ENCODE peak calls at places on chromosomes 6 and 20, in six cellular contexts. X is H1, D is HCT116, W is K562, H is HepG2, Y is GM12878. J is an unnamed sample.

GRCh38 chr6:103273048-103273447 is 1586.7 kb downstream of the HACE1 start:
- DNase-seq in D (peak), H (peak), Y (no peak), X (no peak), W (no peak), J (no peak)

GRCh38 chr6:94510877-94511276 is 1066.5 kb upstream of the MANEA start:
- DNase-seq in D (no peak), Y (no peak), H (no peak), W (no peak), X (no peak), J (no peak)

GRCh38 chr6:135497412-135498177 is at the start of gene AHI1:
- DNase-seq in H (peak), X (peak), D (peak), W (peak), Y (peak), J (peak)

GRCh38 chr6:34459899-34460593 is 5.8 kb upstream of the PACSIN1 start:
- DNase-seq in W (peak), D (peak), Y (peak), H (peak), X (peak), J (no peak)

GRCh38 chr6:161233986-161234620 is 39.8 kb downstream of the AGPAT4 start:
- DNase-seq in Y (no peak), W (no peak), X (peak), H (no peak), D (peak), J (no peak)

GRCh38 chr20:17620371-17621228 is 50.7 kb downstream of the DSTN start:
- DNase-seq in Y (no peak), H (no peak), X (no peak), W (no peak), D (no peak), J (no peak)

GRCh38 chr6:45655630-45656422 is 278.1 kb upstream of the SUPT3H start:
- DNase-seq in X (no peak), Y (no peak), W (no peak), H (no peak), D (peak), J (no peak)

GRCh38 chr20:38296433-38296832 is 7.5 kb upstream of the BPI start:
- DNase-seq in W (no peak), H (no peak), Y (no peak), D (no peak), X (no peak), J (no peak)

GRCh38 chr6:104411302-104411701 is 448.4 kb downstream of the HACE1 start:
- DNase-seq in H (no peak), W (no peak), Y (no peak), X (no peak), D (no peak), J (no peak)

GRCh38 chr6:148529010-148529409 is 186.4 kb downstream of the SASH1 start:
- DNase-seq in Y (no peak), X (no peak), D (no peak), W (no peak), H (no peak), J (no peak)

GRCh38 chr20:24773751-24774201 is 175.3 kb upstream of the CST7 start:
- DNase-seq in H (no peak), Y (peak), W (no peak), D (no peak), X (no peak), J (no peak)

GRCh38 chr6:10202111-10202510 is 212.8 kb downstream of the TFAP2A start:
- DNase-seq in Y (no peak), X (no peak), W (no peak), H (no peak), D (no peak), J (no peak)

GRCh38 chr6:7261030-7261841 is 51.8 kb downstream of the SSR1 start:
- DNase-seq in Y (no peak), H (peak), D (peak), X (peak), W (peak), J (peak)

GRCh38 chr6:95233879-95234278 is 343.5 kb upstream of the MANEA start:
- DNase-seq in X (no peak), H (no peak), W (no peak), D (no peak), Y (no peak), J (no peak)

GRCh38 chr20:61759286-61760065 is 306.2 kb downstream of the TAF4 start:
- DNase-seq in X (no peak), H (no peak), W (no peak), Y (no peak), D (no peak), J (no peak)

GRCh38 chr20:14937846-14938245 is 600.4 kb upstream of the FLRT3 start:
- DNase-seq in Y (no peak), W (no peak), D (no peak), H (no peak), X (no peak), J (no peak)

GRCh38 chr6:27472182-27472616 is 706 bp downstream of the ZNF184 start:
- DNase-seq in Y (peak), X (no peak), D (peak), W (peak), H (peak), J (no peak)

GRCh38 chr6:133542056-133542821 is 301.1 kb downstream of the EYA4 start:
- DNase-seq in X (no peak), Y (no peak), D (no peak), H (no peak), W (no peak), J (no peak)

GRCh38 chr6:169424821-169425240 is 171.2 kb upstream of the THBS2 start:
- DNase-seq in Y (no peak), D (no peak), H (no peak), W (no peak), X (no peak), J (no peak)

GRCh38 chr20:35942243-35942642 is 12.1 kb downstream of the SCAND1 start:
- DNase-seq in X (no peak), H (no peak), Y (no peak), D (no peak), W (no peak), J (no peak)

GRCh38 chr6:121881974-121882667 is 446.7 kb downstream of the GJA1 start:
- DNase-seq in X (no peak), Y (no peak), D (no peak), W (no peak), H (no peak), J (no peak)

GRCh38 chr20:5626603-5627002 is 123.6 kb upstream of the SHLD1 start:
- DNase-seq in H (no peak), W (no peak), X (no peak), Y (no peak), D (no peak), J (no peak)

GRCh38 chr6:159701413-159701999 is 8.5 kb upstream of the SOD2 start:
- DNase-seq in H (peak), X (no peak), Y (no peak), D (no peak), W (no peak), J (no peak)

GRCh38 chr20:38728911-38729642 is 4.8 kb downstream of the SLC32A1 start:
- DNase-seq in X (peak), W (no peak), Y (no peak), H (no peak), D (no peak), J (no peak)

GRCh38 chr6:27290065-27290849 is 21.8 kb downstream of the POM121L2 start:
- DNase-seq in D (no peak), Y (peak), X (peak), H (peak), W (peak), J (no peak)

GRCh38 chr6:50285735-50286134 is 236.0 kb upstream of the DEFB112 start:
- DNase-seq in D (no peak), W (no peak), H (no peak), X (no peak), Y (no peak), J (no peak)

GRCh38 chr6:85537055-85537494 is 56.6 kb downstream of the SNX14 start:
- DNase-seq in D (no peak), H (no peak), Y (no peak), W (no peak), X (no peak), J (no peak)

GRCh38 chr6:3782876-3783832 is 31.6 kb upstream of the PXDC1 start:
- DNase-seq in X (no peak), D (no peak), Y (no peak), W (no peak), H (no peak), J (no peak)

GRCh38 chr6:41824571-41825569 is 37.4 kb downstream of the TOMM6 start:
- DNase-seq in X (no peak), H (no peak), W (no peak), D (no peak), Y (no peak), J (no peak)
- TF ChIP-seq ZNF274 in X (no peak), H (no peak), W (no peak), D (no peak), Y (no peak), J (no peak)

GRCh38 chr6:36376183-36376582 is 11.3 kb downstream of the ETV7 start:
- DNase-seq in H (no peak), Y (no peak), W (no peak), D (no peak), X (no peak), J (no peak)
- H3K4me3 ChIP-seq in H (no peak), Y (no peak), W (no peak), D (no peak), X (no peak), J (no peak)

GRCh38 chr20:54397292-54398155 is 77.9 kb upstream of the DOK5 start:
- DNase-seq in H (no peak), Y (no peak), W (no peak), X (no peak), D (no peak), J (no peak)
- H3K9ac ChIP-seq in H (no peak), Y (no peak), W (no peak), X (no peak), D (no peak), J (no peak)

DNA sequence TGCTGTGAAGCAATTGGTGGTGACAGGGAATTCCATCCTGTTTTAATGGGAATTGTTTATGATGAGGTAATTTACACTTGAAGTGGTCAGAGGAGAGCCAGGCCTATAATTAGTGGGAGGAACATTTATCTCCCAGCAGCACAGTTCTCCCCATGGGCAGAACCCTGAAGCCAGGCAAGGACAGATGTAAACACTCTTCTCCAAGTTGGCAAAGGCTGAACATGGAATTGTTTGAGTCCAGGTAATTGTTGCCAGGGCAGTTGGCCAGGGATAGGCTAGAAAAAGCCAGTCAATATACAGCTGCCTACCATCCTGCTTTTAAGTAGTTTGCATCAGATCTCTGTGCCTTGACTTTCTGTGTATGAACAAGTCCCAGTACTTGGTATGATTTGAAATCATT is 789.7 kb downstream of the FRK start:
- DNase-seq in H (no peak), D (no peak), Y (no peak), X (no peak), W (no peak), J (no peak)
- TF ChIP-seq ZNF274 in H (no peak), D (no peak), Y (no peak), X (no peak), W (no peak), J (no peak)

GRCh38 chr20:10172998-10173655 is 45.5 kb upstream of the SNAP25 start:
- DNase-seq in W (no peak), Y (no peak), D (no peak), H (no peak), X (no peak), J (no peak)
- H3K4me3 ChIP-seq in W (no peak), Y (no peak), D (no peak), H (no peak), X (no peak), J (no peak)

DNA sequence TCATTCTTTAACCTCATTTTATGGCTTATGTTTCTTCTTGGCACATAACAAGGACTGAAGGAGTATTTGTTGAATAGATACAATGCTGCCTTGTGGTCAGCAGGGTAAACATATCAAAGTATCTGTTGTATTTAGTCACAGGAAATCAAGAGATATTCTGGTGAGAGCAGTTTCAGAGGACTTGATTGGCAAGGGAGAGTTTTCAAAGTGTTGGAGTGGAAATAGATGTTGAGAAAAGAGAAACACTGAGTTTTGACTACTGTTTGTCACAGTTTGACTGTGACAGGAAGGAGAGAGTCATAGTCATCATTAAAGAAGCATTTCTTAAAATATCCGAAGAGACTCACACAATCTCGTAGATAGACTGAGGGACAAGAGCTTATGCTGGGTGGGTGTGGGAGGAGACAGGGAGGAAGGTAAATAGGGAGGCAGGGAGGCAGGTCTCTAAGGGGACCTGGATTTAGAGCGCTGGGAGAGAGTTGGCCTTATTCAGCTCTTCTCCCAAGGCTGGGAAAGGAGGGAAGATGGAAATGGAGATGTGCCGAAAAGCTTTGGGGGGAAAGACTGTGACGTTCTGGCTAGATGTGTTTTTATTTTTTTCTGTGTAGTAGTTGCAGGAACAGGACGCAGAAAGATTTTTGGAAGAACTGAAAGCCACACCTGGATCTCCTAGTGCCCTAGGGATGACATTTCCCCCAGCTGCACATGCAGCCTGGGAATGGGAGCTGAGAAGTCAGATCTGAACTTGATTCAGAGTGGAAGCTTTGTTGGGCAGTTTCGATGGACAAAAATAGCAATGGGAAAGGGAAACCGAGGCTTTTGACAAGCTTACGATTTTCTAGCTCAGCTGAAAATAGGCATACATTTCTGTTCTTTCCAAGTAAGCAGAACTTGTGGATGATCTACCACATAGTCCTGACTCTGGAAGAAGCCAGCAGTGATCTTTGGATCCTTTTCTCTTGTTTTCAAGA is 65.0 kb upstream of the IFNGR1 start:
- DNase-seq in W (no peak), H (peak), Y (peak), D (no peak), X (no peak), J (no peak)
- H3K9ac ChIP-seq in W (no peak), H (no peak), Y (peak), D (no peak), X (no peak), J (no peak)

GRCh38 chr6:146123611-146124010 is 94.7 kb downstream of the GRM1 start:
- DNase-seq in X (no peak), Y (no peak), W (no peak), H (no peak), D (no peak), J (no peak)
- TF ChIP-seq ZNF274 in X (no peak), Y (no peak), W (no peak), H (no peak), D (no peak), J (no peak)

GRCh38 chr6:90386796-90387390 is 90.2 kb upstream of the BACH2 start:
- DNase-seq in Y (no peak), H (no peak), D (no peak), W (no peak), X (no peak), J (no peak)

GRCh38 chr6:90390379-90390778 is 93.7 kb upstream of the BACH2 start:
- DNase-seq in X (no peak), H (no peak), D (no peak), Y (no peak), W (no peak), J (no peak)

GRCh38 chr6:90385914-90386313 is 89.3 kb upstream of the BACH2 start:
- DNase-seq in X (no peak), W (no peak), Y (no peak), D (no peak), H (no peak), J (no peak)

GRCh38 chr6:90388395-90388794 is 91.8 kb upstream of the BACH2 start:
- DNase-seq in W (no peak), H (no peak), Y (no peak), X (no peak), D (no peak), J (no peak)

DNA sequence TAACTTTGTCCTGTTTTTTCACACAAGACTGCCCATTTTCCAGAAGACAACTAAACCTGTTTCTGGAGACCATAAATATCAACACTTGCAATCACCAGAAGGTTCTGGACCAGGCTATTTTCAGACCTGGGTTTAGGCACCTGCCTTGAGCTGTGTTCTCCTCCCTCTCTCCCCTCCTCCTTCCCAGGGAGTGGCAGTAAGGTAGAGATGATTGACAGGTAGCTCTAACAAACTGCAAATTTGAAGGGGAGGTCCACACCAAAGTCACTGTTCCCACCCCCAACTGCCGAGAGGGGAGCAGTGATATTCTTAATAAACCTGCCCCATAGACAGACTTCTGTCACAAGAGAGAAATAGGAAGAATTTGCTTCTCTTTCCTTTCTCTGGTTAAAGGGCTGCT is 91.2 kb upstream of the BACH2 start:
- DNase-seq in D (no peak), Y (no peak), X (no peak), H (no peak), W (no peak), J (no peak)
- H3K4me3 ChIP-seq in D (no peak), Y (no peak), X (no peak), H (no peak), W (no peak), J (no peak)

DNA sequence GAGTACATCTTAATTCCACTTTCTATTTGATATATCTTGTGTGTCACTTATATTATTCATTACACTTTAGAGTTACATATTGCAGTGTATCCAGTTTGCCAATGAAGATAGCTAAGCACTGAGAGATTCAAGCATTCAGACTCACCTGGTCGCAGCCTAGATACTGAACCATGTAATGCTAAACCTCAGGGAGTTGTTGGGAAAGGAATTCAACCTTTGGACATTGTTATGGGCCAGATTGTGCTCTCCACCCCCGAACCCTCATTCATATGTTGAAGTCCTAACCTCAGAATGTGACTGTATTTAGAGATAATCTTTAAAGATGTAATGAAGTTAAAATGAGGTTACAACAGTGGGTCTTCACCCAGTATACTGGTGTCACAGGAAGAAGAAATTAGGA is 13.8 kb upstream of the KIF16B start:
- DNase-seq in X (no peak), W (no peak), Y (no peak), D (no peak), H (no peak), J (no peak)
- H3K9ac ChIP-seq in X (no peak), W (no peak), Y (no peak), D (no peak), H (no peak), J (no peak)

J was measured in NT2/D1.